ENCODE peak calls at places on chromosomes 16 and 17, in five cellular contexts. One of them, this sample, is unnamed.

GRCh38 chr17:46000757-46001156 is 1.7 kb downstream of the STH start:
- DNase-seq in IMR-90: no peak
- DNase-seq in mesendoderm: no peak
- DNase-seq in neuronal stem cell: no peak
- DNase-seq in mesenchymal stem cell: no peak
- DNase-seq in this sample: no peak

GRCh38 chr16:27254262-27254811 is 14.2 kb downstream of the NSMCE1 start:
- DNase-seq in IMR-90: no peak
- DNase-seq in mesendoderm: no peak
- DNase-seq in neuronal stem cell: no peak
- DNase-seq in mesenchymal stem cell: peak
- DNase-seq in this sample: no peak

GRCh38 chr17:7557147-7557764 is 1.3 kb upstream of the TNFSF13 start:
- DNase-seq in IMR-90: no peak
- DNase-seq in mesendoderm: no peak
- DNase-seq in neuronal stem cell: no peak
- DNase-seq in mesenchymal stem cell: no peak
- DNase-seq in this sample: no peak

GRCh38 chr17:14499976-14500375 is 199.1 kb downstream of the HS3ST3B1 start:
- DNase-seq in IMR-90: no peak
- DNase-seq in mesendoderm: peak
- DNase-seq in neuronal stem cell: no peak
- DNase-seq in mesenchymal stem cell: no peak
- DNase-seq in this sample: no peak

GRCh38 chr16:79607587-79607986 is 7.0 kb upstream of the MAF start:
- DNase-seq in IMR-90: peak
- DNase-seq in mesendoderm: peak
- DNase-seq in neuronal stem cell: no peak
- DNase-seq in mesenchymal stem cell: peak
- DNase-seq in this sample: no peak

GRCh38 chr16:16164244-16164643 is 59.0 kb downstream of the ABCC6 start:
- DNase-seq in IMR-90: no peak
- DNase-seq in mesendoderm: no peak
- DNase-seq in neuronal stem cell: no peak
- DNase-seq in mesenchymal stem cell: no peak
- DNase-seq in this sample: no peak

GRCh38 chr17:74430706-74431567 is 951 bp upstream of the GPRC5C start:
- DNase-seq in IMR-90: peak
- DNase-seq in mesendoderm: peak
- DNase-seq in neuronal stem cell: peak
- DNase-seq in mesenchymal stem cell: peak
- DNase-seq in this sample: no peak

GRCh38 chr17:7370853-7371252 is 10.0 kb upstream of the TNK1 start:
- DNase-seq in IMR-90: no peak
- DNase-seq in mesendoderm: no peak
- DNase-seq in neuronal stem cell: no peak
- DNase-seq in mesenchymal stem cell: no peak
- DNase-seq in this sample: no peak

GRCh38 chr17:79388556-79389295 is 222.1 kb downstream of the RBFOX3 start:
- DNase-seq in IMR-90: peak
- DNase-seq in mesendoderm: peak
- DNase-seq in neuronal stem cell: peak
- DNase-seq in mesenchymal stem cell: peak
- DNase-seq in this sample: peak

GRCh38 chr17:79948918-79949645 is 86.6 kb downstream of the TBC1D16 start:
- DNase-seq in IMR-90: no peak
- DNase-seq in mesendoderm: no peak
- DNase-seq in neuronal stem cell: no peak
- DNase-seq in mesenchymal stem cell: no peak
- DNase-seq in this sample: no peak

GRCh38 chr16:47143677-47144558 is at the start of gene NETO2:
- DNase-seq in IMR-90: peak
- DNase-seq in mesendoderm: peak
- DNase-seq in neuronal stem cell: peak
- DNase-seq in mesenchymal stem cell: peak
- DNase-seq in this sample: peak

GRCh38 chr16:87963400-87963799 is 12.2 kb downstream of the BANP start:
- DNase-seq in IMR-90: peak
- DNase-seq in mesendoderm: no peak
- DNase-seq in neuronal stem cell: no peak
- DNase-seq in mesenchymal stem cell: peak
- DNase-seq in this sample: peak

GRCh38 chr17:64622931-64623654 is 39.0 kb downstream of the SMURF2 start:
- DNase-seq in IMR-90: peak
- DNase-seq in mesendoderm: no peak
- DNase-seq in neuronal stem cell: no peak
- DNase-seq in mesenchymal stem cell: peak
- DNase-seq in this sample: peak

GRCh38 chr17:19744492-19744891 is 3.6 kb downstream of the ALDH3A1 start:
- DNase-seq in IMR-90: no peak
- DNase-seq in mesendoderm: no peak
- DNase-seq in neuronal stem cell: no peak
- DNase-seq in mesenchymal stem cell: no peak
- DNase-seq in this sample: no peak

GRCh38 chr16:12728471-12728870 is 75.2 kb downstream of the CPPED1 start:
- DNase-seq in IMR-90: no peak
- DNase-seq in mesendoderm: peak
- DNase-seq in neuronal stem cell: no peak
- DNase-seq in mesenchymal stem cell: no peak
- DNase-seq in this sample: no peak

GRCh38 chr17:65013613-65014391 is 42.7 kb downstream of the GNA13 start:
- DNase-seq in IMR-90: peak
- DNase-seq in mesendoderm: peak
- DNase-seq in neuronal stem cell: no peak
- DNase-seq in mesenchymal stem cell: peak
- DNase-seq in this sample: peak

GRCh38 chr16:9895817-9896216 is 286.4 kb downstream of the GRIN2A start:
- DNase-seq in IMR-90: no peak
- DNase-seq in mesendoderm: no peak
- DNase-seq in neuronal stem cell: no peak
- DNase-seq in mesenchymal stem cell: no peak
- DNase-seq in this sample: no peak

GRCh38 chr16:54397190-54397835 is 110.7 kb upstream of the IRX3 start:
- DNase-seq in IMR-90: no peak
- DNase-seq in mesendoderm: no peak
- DNase-seq in neuronal stem cell: no peak
- DNase-seq in mesenchymal stem cell: no peak
- DNase-seq in this sample: no peak

GRCh38 chr17:68351395-68351794 is 60.1 kb downstream of the ARSG start:
- DNase-seq in IMR-90: no peak
- DNase-seq in mesendoderm: no peak
- DNase-seq in neuronal stem cell: no peak
- DNase-seq in mesenchymal stem cell: no peak
- DNase-seq in this sample: no peak

GRCh38 chr17:39755550-39756375 is 18.0 kb downstream of the GRB7 start:
- DNase-seq in IMR-90: peak
- DNase-seq in mesendoderm: no peak
- DNase-seq in neuronal stem cell: no peak
- DNase-seq in mesenchymal stem cell: peak
- DNase-seq in this sample: no peak

GRCh38 chr17:78268191-78268874 is 36.9 kb downstream of the TMEM235 start:
- DNase-seq in IMR-90: no peak
- DNase-seq in mesendoderm: no peak
- DNase-seq in neuronal stem cell: no peak
- DNase-seq in mesenchymal stem cell: no peak
- DNase-seq in this sample: no peak
- H3K4ac ChIP-seq in IMR-90: no peak
- H3K4ac ChIP-seq in mesendoderm: peak
- H3K4ac ChIP-seq in neuronal stem cell: no peak
- H3K4ac ChIP-seq in mesenchymal stem cell: peak
- H3K4ac ChIP-seq in this sample: no peak

GRCh38 chr17:933168-934083 is 46.1 kb downstream of the NXN start:
- DNase-seq in IMR-90: peak
- DNase-seq in mesendoderm: peak
- DNase-seq in neuronal stem cell: no peak
- DNase-seq in mesenchymal stem cell: peak
- DNase-seq in this sample: peak
- H3K4ac ChIP-seq in IMR-90: peak
- H3K4ac ChIP-seq in mesendoderm: peak
- H3K4ac ChIP-seq in neuronal stem cell: no peak
- H3K4ac ChIP-seq in mesenchymal stem cell: peak
- H3K4ac ChIP-seq in this sample: peak

GRCh38 chr16:1427473-1428461 is 3.1 kb upstream of the PERCC1 start:
- DNase-seq in IMR-90: no peak
- DNase-seq in mesendoderm: no peak
- DNase-seq in neuronal stem cell: no peak
- DNase-seq in mesenchymal stem cell: no peak
- DNase-seq in this sample: no peak
- H3K4ac ChIP-seq in IMR-90: no peak
- H3K4ac ChIP-seq in mesendoderm: no peak
- H3K4ac ChIP-seq in neuronal stem cell: peak
- H3K4ac ChIP-seq in mesenchymal stem cell: no peak
- H3K4ac ChIP-seq in this sample: no peak

GRCh38 chr16:49775581-49775980 is 80.3 kb downstream of the ZNF423 start:
- DNase-seq in IMR-90: no peak
- DNase-seq in mesendoderm: no peak
- DNase-seq in neuronal stem cell: no peak
- DNase-seq in mesenchymal stem cell: no peak
- DNase-seq in this sample: no peak
- H3K4ac ChIP-seq in IMR-90: no peak
- H3K4ac ChIP-seq in mesendoderm: no peak
- H3K4ac ChIP-seq in neuronal stem cell: no peak
- H3K4ac ChIP-seq in mesenchymal stem cell: no peak
- H3K4ac ChIP-seq in this sample: no peak

GRCh38 chr17:54347495-54347894 is 524.8 kb downstream of the KIF2B start:
- DNase-seq in IMR-90: no peak
- DNase-seq in mesendoderm: no peak
- DNase-seq in neuronal stem cell: no peak
- DNase-seq in mesenchymal stem cell: no peak
- DNase-seq in this sample: no peak
- H3K4ac ChIP-seq in IMR-90: no peak
- H3K4ac ChIP-seq in mesendoderm: no peak
- H3K4ac ChIP-seq in neuronal stem cell: no peak
- H3K4ac ChIP-seq in mesenchymal stem cell: no peak
- H3K4ac ChIP-seq in this sample: no peak

GRCh38 chr16:53052519-53053501 is at the start of gene CHD9NB:
- DNase-seq in IMR-90: peak
- DNase-seq in mesendoderm: peak
- DNase-seq in neuronal stem cell: no peak
- DNase-seq in mesenchymal stem cell: peak
- DNase-seq in this sample: peak
- H3K4ac ChIP-seq in IMR-90: peak
- H3K4ac ChIP-seq in mesendoderm: no peak
- H3K4ac ChIP-seq in neuronal stem cell: no peak
- H3K4ac ChIP-seq in mesenchymal stem cell: no peak
- H3K4ac ChIP-seq in this sample: no peak

This sample was measured in trophoblast cell.